ENCODE peak calls at places on chromosomes 16 and 17, in six cellular contexts. One of them, this sample, is unnamed.
A peak's percentile ranks its signal among the peaks of the same experiment; 100 is the strongest.

GRCh38 chr16:12405083-12405482 is 398.6 kb downstream of the CPPED1 start:
- DNase-seq in HepG2: no peak
- DNase-seq in GM23338: no peak
- DNase-seq in Panc1: no peak
- DNase-seq in prostate gland: no peak
- DNase-seq in endothelial cell of umbilical vein: peak; percentile 21
- DNase-seq in this sample: no peak

GRCh38 chr17:69669441-69670178 is 255.1 kb downstream of the MAP2K6 start:
- DNase-seq in GM23338: peak; percentile 9
- DNase-seq in Panc1: no peak
- DNase-seq in endothelial cell of umbilical vein: no peak
- DNase-seq in HepG2: no peak
- DNase-seq in prostate gland: peak; percentile 4
- DNase-seq in this sample: no peak

GRCh38 chr16:9366048-9366969 is 274.9 kb downstream of the HAPSTR1 start:
- DNase-seq in HepG2: no peak
- DNase-seq in GM23338: no peak
- DNase-seq in prostate gland: no peak
- DNase-seq in Panc1: no peak
- DNase-seq in endothelial cell of umbilical vein: no peak
- DNase-seq in this sample: no peak

GRCh38 chr16:35711435-35711834 is 2252.0 kb downstream of the TP53TG3F start:
- DNase-seq in HepG2: no peak
- DNase-seq in GM23338: no peak
- DNase-seq in Panc1: no peak
- DNase-seq in prostate gland: no peak
- DNase-seq in endothelial cell of umbilical vein: no peak
- DNase-seq in this sample: no peak

GRCh38 chr17:35088911-35089845 is 25.7 kb upstream of the RFFL start:
- DNase-seq in endothelial cell of umbilical vein: peak; percentile 73
- DNase-seq in HepG2: peak; percentile 64
- DNase-seq in prostate gland: peak; percentile 86
- DNase-seq in Panc1: no peak
- DNase-seq in GM23338: peak; percentile 89
- DNase-seq in this sample: peak; percentile 92

GRCh38 chr17:41785876-41786226 is 660 bp downstream of the JUP start:
- DNase-seq in endothelial cell of umbilical vein: peak; percentile 38
- DNase-seq in GM23338: peak; percentile 79
- DNase-seq in HepG2: no peak
- DNase-seq in prostate gland: peak; percentile 86
- DNase-seq in Panc1: no peak
- DNase-seq in this sample: no peak

GRCh38 chr17:31744541-31744951 is 114.5 kb downstream of the COPRS start:
- DNase-seq in GM23338: no peak
- DNase-seq in endothelial cell of umbilical vein: no peak
- DNase-seq in prostate gland: peak; percentile 33
- DNase-seq in HepG2: no peak
- DNase-seq in Panc1: no peak
- DNase-seq in this sample: no peak

GRCh38 chr17:38749222-38750043 is 1.3 kb upstream of the PCGF2 start:
- DNase-seq in prostate gland: peak; percentile 86
- DNase-seq in GM23338: peak; percentile 91
- DNase-seq in HepG2: peak; percentile 89
- DNase-seq in Panc1: no peak
- DNase-seq in endothelial cell of umbilical vein: peak; percentile 65
- DNase-seq in this sample: peak; percentile 95

GRCh38 chr16:28879841-28880588 is 1.7 kb downstream of the ATP2A1 start:
- DNase-seq in endothelial cell of umbilical vein: peak; percentile 83
- DNase-seq in HepG2: no peak
- DNase-seq in Panc1: peak; percentile 30
- DNase-seq in prostate gland: peak; percentile 79
- DNase-seq in GM23338: peak; percentile 93
- DNase-seq in this sample: peak; percentile 93

GRCh38 chr17:45313419-45313771 is 3.4 kb downstream of the MAP3K14 start:
- DNase-seq in HepG2: no peak
- DNase-seq in GM23338: no peak
- DNase-seq in prostate gland: no peak
- DNase-seq in Panc1: no peak
- DNase-seq in endothelial cell of umbilical vein: no peak
- DNase-seq in this sample: no peak

GRCh38 chr16:346587-346986 is 5.9 kb downstream of the AXIN1 start:
- DNase-seq in Panc1: no peak
- DNase-seq in GM23338: no peak
- DNase-seq in HepG2: no peak
- DNase-seq in prostate gland: no peak
- DNase-seq in endothelial cell of umbilical vein: no peak
- DNase-seq in this sample: no peak

GRCh38 chr17:82283208-82283749 is 9.8 kb upstream of the CSNK1D start:
- DNase-seq in prostate gland: no peak
- DNase-seq in HepG2: no peak
- DNase-seq in GM23338: no peak
- DNase-seq in Panc1: no peak
- DNase-seq in endothelial cell of umbilical vein: no peak
- DNase-seq in this sample: no peak

GRCh38 chr16:64051826-64052225 is 1070.0 kb downstream of the CDH11 start:
- DNase-seq in endothelial cell of umbilical vein: peak; percentile 19
- DNase-seq in HepG2: peak; percentile 32
- DNase-seq in prostate gland: no peak
- DNase-seq in GM23338: peak; percentile 65
- DNase-seq in Panc1: peak; percentile 4
- DNase-seq in this sample: no peak

GRCh38 chr16:84985079-84986065 is 26.0 kb downstream of the ZDHHC7 start:
- DNase-seq in endothelial cell of umbilical vein: no peak
- DNase-seq in GM23338: no peak
- DNase-seq in prostate gland: no peak
- DNase-seq in HepG2: no peak
- DNase-seq in Panc1: no peak
- DNase-seq in this sample: no peak

GRCh38 chr16:2429771-2430663 is 770 bp downstream of the CCNF start:
- DNase-seq in Panc1: no peak
- DNase-seq in HepG2: peak; percentile 54
- DNase-seq in prostate gland: peak; percentile 55
- DNase-seq in endothelial cell of umbilical vein: peak; percentile 21
- DNase-seq in GM23338: peak; percentile 51
- DNase-seq in this sample: no peak
- TF ChIP-seq CTCF in Panc1: no peak
- TF ChIP-seq CTCF in HepG2: peak; percentile 67
- TF ChIP-seq CTCF in prostate gland: no peak
- TF ChIP-seq CTCF in endothelial cell of umbilical vein: peak; percentile 12
- TF ChIP-seq CTCF in GM23338: no peak
- TF ChIP-seq CTCF in this sample: no peak

DNA sequence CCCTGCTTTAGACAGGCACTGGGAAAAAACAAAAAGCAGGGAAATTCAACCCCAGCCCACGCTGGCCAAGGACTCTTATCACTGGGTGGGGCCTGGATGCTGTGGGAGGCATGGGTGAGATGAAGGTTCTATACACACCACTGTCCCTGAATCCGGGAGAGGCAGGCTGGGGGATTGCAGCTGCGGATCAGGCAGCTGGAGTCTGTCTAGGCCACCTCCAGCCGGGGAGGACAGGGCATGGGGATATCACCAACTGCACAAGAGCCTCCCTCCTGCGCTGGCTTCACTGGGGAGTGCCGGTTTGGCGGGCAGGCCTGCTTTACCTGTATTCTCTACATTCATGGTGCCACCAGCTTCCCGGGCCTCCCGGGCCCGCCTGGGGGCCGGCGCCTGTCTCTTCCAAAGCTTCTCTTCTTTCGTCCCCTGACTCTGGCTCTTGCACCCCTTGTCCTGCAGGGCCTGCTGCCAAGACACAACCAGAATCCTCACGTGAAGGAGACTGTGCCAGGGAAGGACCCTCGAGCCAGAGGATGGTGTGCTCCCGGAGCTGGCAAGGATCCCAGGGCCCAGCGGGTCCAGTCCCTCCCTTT is 13.9 kb downstream of the KIFC3 start:
- DNase-seq in endothelial cell of umbilical vein: no peak
- DNase-seq in GM23338: no peak
- DNase-seq in Panc1: no peak
- DNase-seq in prostate gland: no peak
- DNase-seq in HepG2: no peak
- DNase-seq in this sample: peak; percentile 62
- TF ChIP-seq POLR2AphosphoS5 in endothelial cell of umbilical vein: no peak
- TF ChIP-seq POLR2AphosphoS5 in GM23338: no peak
- TF ChIP-seq POLR2AphosphoS5 in Panc1: no peak
- TF ChIP-seq POLR2AphosphoS5 in prostate gland: no peak
- TF ChIP-seq POLR2AphosphoS5 in HepG2: no peak
- TF ChIP-seq POLR2AphosphoS5 in this sample: no peak

GRCh38 chr17:63976702-63977101 is 4.0 kb upstream of the SCN4A start:
- DNase-seq in endothelial cell of umbilical vein: no peak
- DNase-seq in HepG2: no peak
- DNase-seq in prostate gland: no peak
- DNase-seq in GM23338: no peak
- DNase-seq in Panc1: no peak
- DNase-seq in this sample: no peak
- TF ChIP-seq CTCF in endothelial cell of umbilical vein: no peak
- TF ChIP-seq CTCF in HepG2: no peak
- TF ChIP-seq CTCF in prostate gland: no peak
- TF ChIP-seq CTCF in GM23338: no peak
- TF ChIP-seq CTCF in Panc1: no peak
- TF ChIP-seq CTCF in this sample: no peak

DNA sequence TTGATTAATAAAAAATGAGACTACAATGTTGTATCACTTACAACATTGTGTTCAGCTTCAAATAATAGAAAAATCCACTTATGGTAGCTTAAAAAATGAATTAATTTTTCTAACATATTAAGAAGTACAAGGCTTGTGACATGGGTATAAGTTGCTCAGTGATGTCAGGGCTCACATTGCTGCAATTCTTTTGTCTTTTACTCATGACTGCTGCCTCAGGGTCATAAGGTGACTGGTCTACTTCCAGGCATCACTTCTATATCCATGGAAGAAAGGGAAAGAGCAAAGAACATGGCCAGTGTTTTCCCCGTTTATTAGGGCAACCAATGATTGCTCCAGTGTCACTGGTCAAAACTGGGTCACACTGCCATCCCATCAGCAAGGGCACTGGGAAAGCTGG is 295.3 kb downstream of the MAP2K4 start:
- DNase-seq in HepG2: no peak
- DNase-seq in GM23338: no peak
- DNase-seq in prostate gland: no peak
- DNase-seq in endothelial cell of umbilical vein: no peak
- DNase-seq in Panc1: no peak
- DNase-seq in this sample: no peak
- TF ChIP-seq POLR2AphosphoS5 in HepG2: no peak
- TF ChIP-seq POLR2AphosphoS5 in GM23338: no peak
- TF ChIP-seq POLR2AphosphoS5 in prostate gland: no peak
- TF ChIP-seq POLR2AphosphoS5 in endothelial cell of umbilical vein: no peak
- TF ChIP-seq POLR2AphosphoS5 in Panc1: no peak
- TF ChIP-seq POLR2AphosphoS5 in this sample: no peak

GRCh38 chr17:66309793-66310192 is 7.4 kb downstream of the PRKCA start:
- DNase-seq in endothelial cell of umbilical vein: no peak
- DNase-seq in prostate gland: no peak
- DNase-seq in HepG2: no peak
- DNase-seq in Panc1: no peak
- DNase-seq in GM23338: no peak
- DNase-seq in this sample: no peak
- TF ChIP-seq CTCF in endothelial cell of umbilical vein: no peak
- TF ChIP-seq CTCF in prostate gland: no peak
- TF ChIP-seq CTCF in HepG2: no peak
- TF ChIP-seq CTCF in Panc1: no peak
- TF ChIP-seq CTCF in GM23338: no peak
- TF ChIP-seq CTCF in this sample: no peak

GRCh38 chr17:62791235-62792121 is 16.6 kb downstream of the MARCHF10 start:
- DNase-seq in Panc1: peak; percentile 83
- DNase-seq in endothelial cell of umbilical vein: no peak
- DNase-seq in GM23338: no peak
- DNase-seq in HepG2: no peak
- DNase-seq in prostate gland: no peak
- DNase-seq in this sample: no peak
- TF ChIP-seq POLR2AphosphoS5 in Panc1: no peak
- TF ChIP-seq POLR2AphosphoS5 in endothelial cell of umbilical vein: no peak
- TF ChIP-seq POLR2AphosphoS5 in GM23338: no peak
- TF ChIP-seq POLR2AphosphoS5 in HepG2: no peak
- TF ChIP-seq POLR2AphosphoS5 in prostate gland: peak; percentile 33
- TF ChIP-seq POLR2AphosphoS5 in this sample: no peak

DNA sequence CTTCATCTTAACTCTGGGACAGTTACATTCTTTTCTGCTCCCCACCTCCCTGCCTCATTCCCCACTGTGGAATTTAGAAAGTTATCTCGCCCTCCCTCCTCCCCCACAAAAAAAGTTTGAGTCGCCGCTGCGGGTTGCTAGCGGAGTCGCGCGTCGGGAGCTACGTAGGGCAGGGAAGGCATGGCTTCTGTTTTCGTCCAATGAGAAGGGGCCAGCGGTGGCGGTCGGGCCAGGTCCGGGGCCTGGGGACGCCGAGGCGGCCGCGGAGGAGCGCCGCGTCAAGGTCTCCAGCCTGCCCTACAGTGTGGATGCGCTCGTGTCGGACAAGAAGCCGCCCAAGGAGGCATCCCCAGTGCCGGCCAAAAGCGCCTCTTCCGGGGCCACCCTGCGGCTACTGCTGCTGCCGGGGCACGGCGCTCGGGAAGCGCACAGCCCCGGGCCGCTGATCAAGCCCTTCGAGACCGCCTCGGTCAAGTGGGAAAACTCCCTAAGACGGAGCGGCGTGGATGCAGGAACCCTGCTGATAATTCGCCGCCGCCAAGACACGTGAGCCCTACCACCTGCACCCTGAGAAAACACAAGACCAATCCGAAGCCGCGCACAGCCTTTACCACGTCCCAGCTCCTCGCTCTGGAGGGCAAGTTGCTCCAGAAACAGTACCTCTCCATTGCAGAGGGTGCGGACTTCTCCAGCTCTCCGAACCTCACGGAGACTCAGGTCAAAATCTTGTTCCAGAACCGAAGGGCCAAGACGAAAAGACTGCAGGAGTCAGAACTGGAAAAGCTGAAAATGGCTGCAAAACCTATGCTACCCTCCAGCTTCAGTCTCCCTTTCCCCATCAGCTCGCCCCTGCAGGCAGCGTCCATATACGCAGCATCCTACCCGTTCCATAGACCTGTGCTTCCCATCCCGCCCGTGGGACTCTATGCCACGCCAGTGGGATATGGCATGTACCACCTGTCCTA is 8.9 kb downstream of the OR4D1 start:
- DNase-seq in endothelial cell of umbilical vein: no peak
- DNase-seq in Panc1: no peak
- DNase-seq in GM23338: peak; percentile 87
- DNase-seq in HepG2: no peak
- DNase-seq in prostate gland: no peak
- DNase-seq in this sample: no peak
- TF ChIP-seq CTCF in endothelial cell of umbilical vein: no peak
- TF ChIP-seq CTCF in Panc1: no peak
- TF ChIP-seq CTCF in GM23338: peak; percentile 8
- TF ChIP-seq CTCF in HepG2: no peak
- TF ChIP-seq CTCF in prostate gland: no peak
- TF ChIP-seq CTCF in this sample: no peak

GRCh38 chr17:74354561-74354960 is 7.1 kb downstream of the BTBD17 start:
- DNase-seq in endothelial cell of umbilical vein: no peak
- DNase-seq in HepG2: no peak
- DNase-seq in Panc1: no peak
- DNase-seq in prostate gland: no peak
- DNase-seq in GM23338: no peak
- DNase-seq in this sample: no peak

GRCh38 chr17:74355065-74355464 is 6.6 kb downstream of the BTBD17 start:
- DNase-seq in HepG2: no peak
- DNase-seq in Panc1: no peak
- DNase-seq in prostate gland: no peak
- DNase-seq in endothelial cell of umbilical vein: no peak
- DNase-seq in GM23338: no peak
- DNase-seq in this sample: no peak

GRCh38 chr17:74353446-74354060 is 8.1 kb downstream of the BTBD17 start:
- DNase-seq in Panc1: no peak
- DNase-seq in HepG2: no peak
- DNase-seq in prostate gland: no peak
- DNase-seq in endothelial cell of umbilical vein: no peak
- DNase-seq in GM23338: no peak
- DNase-seq in this sample: no peak

GRCh38 chr17:74351552-74352210 is 10.0 kb downstream of the BTBD17 start:
- DNase-seq in HepG2: no peak
- DNase-seq in GM23338: peak; percentile 85
- DNase-seq in prostate gland: no peak
- DNase-seq in endothelial cell of umbilical vein: no peak
- DNase-seq in Panc1: no peak
- DNase-seq in this sample: no peak

GRCh38 chr17:74354123-74354522 is 7.5 kb downstream of the BTBD17 start:
- DNase-seq in HepG2: peak; percentile 67
- DNase-seq in prostate gland: no peak
- DNase-seq in GM23338: peak; percentile 91
- DNase-seq in Panc1: peak; percentile 22
- DNase-seq in endothelial cell of umbilical vein: no peak
- DNase-seq in this sample: no peak
- TF ChIP-seq POLR2AphosphoS5 in HepG2: no peak
- TF ChIP-seq POLR2AphosphoS5 in prostate gland: no peak
- TF ChIP-seq POLR2AphosphoS5 in GM23338: no peak
- TF ChIP-seq POLR2AphosphoS5 in Panc1: no peak
- TF ChIP-seq POLR2AphosphoS5 in endothelial cell of umbilical vein: no peak
- TF ChIP-seq POLR2AphosphoS5 in this sample: no peak

This sample was measured in sigmoid colon.